ENCODE peak calls at places on chromosomes 16 and 17, in five cellular contexts. P is sigmoid colon, R is colonic mucosa, W is testis, D is spleen. Q is an unnamed sample.

GRCh38 chr16:56576585-56577299 is 11.9 kb downstream of the MT4 start:
- DNase-seq in P (peak; percentile 86), R (peak; percentile 91), W (peak; percentile 71), D (peak; percentile 92), Q (peak; percentile 78)

GRCh38 chr17:74332763-74333220 is 6.8 kb downstream of the KIF19 start:
- DNase-seq in P (no peak), R (peak; percentile 31), W (no peak), D (no peak), Q (no peak)

GRCh38 chr16:75534560-75535205 is 1.2 kb downstream of the CHST5 start:
- DNase-seq in P (no peak), R (no peak), W (no peak), D (no peak), Q (no peak)

GRCh38 chr17:66716236-66717026 is 118.5 kb upstream of the CACNG5 start:
- DNase-seq in P (no peak), R (no peak), W (no peak), D (no peak), Q (no peak)

GRCh38 chr16:29784157-29784556 is 6.1 kb downstream of the ZG16 start:
- DNase-seq in P (no peak), R (no peak), W (no peak), D (no peak), Q (no peak)

GRCh38 chr16:30068750-30069574 is 3.4 kb downstream of the ALDOA start:
- DNase-seq in P (no peak), R (no peak), W (no peak), D (no peak), Q (peak; percentile 41)

GRCh38 chr17:34703533-34703932 is 124.2 kb downstream of the TMEM132E start:
- DNase-seq in P (no peak), R (peak; percentile 37), W (peak; percentile 73), D (no peak), Q (peak; percentile 23)

GRCh38 chr17:57714660-57715059 is 30.4 kb downstream of the CCDC182 start:
- DNase-seq in P (no peak), R (no peak), W (no peak), D (no peak), Q (no peak)

GRCh38 chr17:83200231-83200699 is 120.9 kb downstream of the METRNL start:
- DNase-seq in P (peak; percentile 84), R (no peak), W (peak; percentile 61), D (peak; percentile 93), Q (no peak)

GRCh38 chr17:62965649-62966425 is at the start of gene TANC2:
- DNase-seq in P (peak; percentile 91), R (peak; percentile 80), W (peak; percentile 93), D (peak; percentile 94), Q (peak; percentile 86)

GRCh38 chr17:66422181-66422580 is 119.8 kb downstream of the PRKCA start:
- DNase-seq in P (no peak), R (no peak), W (no peak), D (no peak), Q (no peak)

GRCh38 chr17:40443988-40444899 is 994 bp downstream of the IGFBP4 start:
- DNase-seq in P (no peak), R (peak; percentile 49), W (no peak), D (no peak), Q (peak; percentile 47)

GRCh38 chr16:1099224-1100083 is 3.4 kb upstream of the C1QTNF8 start:
- DNase-seq in P (no peak), R (no peak), W (no peak), D (no peak), Q (no peak)

GRCh38 chr17:8976638-8977037 is 11.1 kb upstream of the PIK3R5 start:
- DNase-seq in P (no peak), R (no peak), W (no peak), D (no peak), Q (no peak)

GRCh38 chr17:44760474-44761308 is 1.9 kb downstream of the ADAM11 start:
- DNase-seq in P (no peak), R (no peak), W (no peak), D (no peak), Q (no peak)

GRCh38 chr16:15907863-15908478 is 19.6 kb upstream of the CEP20 start:
- DNase-seq in P (peak; percentile 26), R (peak; percentile 22), W (peak; percentile 88), D (no peak), Q (peak; percentile 56)

GRCh38 chr16:3065069-3065741 is at the start of gene IL32:
- DNase-seq in P (peak; percentile 90), R (peak; percentile 92), W (peak; percentile 83), D (no peak), Q (peak; percentile 86)

GRCh38 chr16:57262841-57263584 is 18.0 kb downstream of the ARL2BP start:
- DNase-seq in P (peak; percentile 30), R (no peak), W (peak; percentile 16), D (peak; percentile 64), Q (no peak)

GRCh38 chr17:62805234-62805633 is 2.9 kb downstream of the MARCHF10 start:
- DNase-seq in P (no peak), R (no peak), W (no peak), D (no peak), Q (no peak)

GRCh38 chr16:69867796-69868565 is 83.2 kb upstream of the CLEC18A start:
- DNase-seq in P (no peak), R (no peak), W (no peak), D (no peak), Q (no peak)

GRCh38 chr16:11989238-11990160 is 13.0 kb downstream of the SNX29 start:
- DNase-seq in P (no peak), R (no peak), W (no peak), D (no peak), Q (no peak)

GRCh38 chr16:11985250-11985649 is 8.7 kb downstream of the SNX29 start:
- DNase-seq in P (no peak), R (no peak), W (no peak), D (no peak), Q (no peak)

GRCh38 chr16:11986521-11987057 is 10.1 kb downstream of the SNX29 start:
- DNase-seq in P (no peak), R (no peak), W (no peak), D (no peak), Q (peak; percentile 72)

GRCh38 chr16:11990672-11991390 is 14.3 kb downstream of the SNX29 start:
- DNase-seq in P (no peak), R (no peak), W (no peak), D (no peak), Q (no peak)

GRCh38 chr16:11988258-11988978 is 11.9 kb downstream of the SNX29 start:
- DNase-seq in P (no peak), R (no peak), W (no peak), D (no peak), Q (no peak)
- TF ChIP-seq CTCF in P (no peak), R (no peak), W (no peak), D (no peak), Q (no peak)

DNA sequence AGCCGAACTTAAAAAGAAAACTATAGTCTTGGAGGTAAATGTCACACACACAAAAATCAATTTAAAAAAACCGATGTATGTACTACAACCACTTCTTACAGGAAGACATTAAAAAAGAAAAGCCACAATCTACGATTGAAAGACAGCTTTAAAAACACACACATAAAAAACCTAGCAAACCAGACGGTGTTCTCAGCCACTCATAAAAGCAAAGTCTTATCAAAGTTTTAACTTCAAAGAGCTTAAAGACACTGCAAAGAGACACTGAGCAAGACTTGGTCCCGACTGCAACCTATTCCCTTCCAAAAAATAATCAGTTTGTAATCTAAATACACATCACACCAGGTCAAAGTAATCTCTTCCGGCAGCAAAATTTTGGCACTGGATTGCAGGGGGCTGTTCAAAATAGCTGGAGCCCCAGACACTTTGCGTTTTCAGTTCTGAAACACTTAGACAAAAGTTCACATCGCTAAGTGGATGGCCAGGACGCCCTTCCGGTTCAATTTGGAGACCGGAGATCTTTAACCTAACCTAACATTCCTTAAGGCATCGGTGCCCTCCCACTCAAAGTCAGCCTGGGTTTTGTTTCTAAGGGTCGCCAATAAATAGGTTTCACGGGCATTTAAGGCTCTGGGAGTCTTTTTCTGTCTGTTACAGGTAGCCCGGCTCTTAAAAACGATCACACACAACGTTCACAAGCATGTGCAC is 2.6 kb downstream of the ZCCHC14 start:
- DNase-seq in P (no peak), R (no peak), W (peak; percentile 28), D (no peak), Q (peak; percentile 12)
- H3K4me3 ChIP-seq in P (peak overlapping the region; percentile 53), R (peak overlapping the region; percentile 42), W (peak overlapping the region; percentile 56), D (peak overlapping the region; percentile 17), Q (peak overlapping the region; percentile 55)

GRCh38 chr17:81118308-81119221 is 46.7 kb upstream of the PVALEF start:
- DNase-seq in P (no peak), R (no peak), W (no peak), D (no peak), Q (no peak)

GRCh38 chr17:81117672-81118198 is 47.6 kb upstream of the PVALEF start:
- DNase-seq in P (no peak), R (no peak), W (no peak), D (no peak), Q (no peak)

GRCh38 chr17:81120149-81120484 is 45.2 kb upstream of the PVALEF start:
- DNase-seq in P (no peak), R (no peak), W (peak; percentile 33), D (no peak), Q (no peak)

GRCh38 chr17:81120695-81121621 is 44.3 kb upstream of the PVALEF start:
- DNase-seq in P (no peak), R (no peak), W (no peak), D (no peak), Q (no peak)

DNA sequence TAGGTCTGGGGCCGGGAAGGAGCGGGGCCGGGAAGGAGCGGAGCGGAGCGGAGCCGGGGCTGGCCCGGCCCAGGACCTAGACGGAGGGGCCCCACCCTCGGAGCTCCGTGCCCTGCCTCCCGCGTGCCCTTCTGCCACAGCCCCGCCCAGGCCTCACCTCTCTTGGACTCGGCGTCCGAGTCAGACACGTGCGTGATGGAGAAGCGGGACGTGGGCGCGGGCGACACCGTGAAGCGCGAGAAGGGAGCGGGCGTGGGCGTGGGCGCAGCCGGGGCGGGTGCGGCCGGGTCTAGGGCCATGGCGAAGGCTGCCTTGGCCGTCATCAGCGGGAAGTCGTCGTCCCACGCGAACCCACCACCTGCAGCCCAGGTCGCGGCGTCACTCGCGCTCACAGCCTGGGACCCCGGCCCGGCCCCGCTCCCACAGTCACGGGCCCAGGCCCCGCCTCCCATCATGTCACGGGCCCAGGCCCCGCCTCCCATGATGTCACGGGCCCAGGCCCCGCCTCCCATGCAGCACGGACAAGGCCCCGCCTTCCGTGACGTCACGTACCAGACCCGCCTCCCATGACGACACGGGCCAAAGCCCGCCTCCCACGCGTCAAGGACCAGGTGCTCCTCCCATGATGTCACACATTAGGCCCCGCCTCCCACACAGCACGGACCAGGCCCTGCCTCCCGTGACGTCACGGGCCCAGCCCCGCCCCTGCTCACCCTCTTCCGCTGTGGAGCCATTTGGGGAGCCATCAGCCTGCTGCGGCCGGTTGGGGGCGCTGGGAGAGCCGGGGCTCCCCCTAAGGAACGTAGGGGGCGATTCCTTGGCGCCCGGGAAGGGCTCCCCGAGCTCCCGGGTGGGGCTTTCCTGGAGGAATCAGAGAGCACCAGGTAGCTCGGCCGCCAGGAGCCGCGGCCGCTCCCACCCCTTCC is 45.8 kb upstream of the PVALEF start:
- DNase-seq in P (peak; percentile 87), R (peak; percentile 81), W (peak; percentile 96), D (peak; percentile 88), Q (peak; percentile 92)
- TF ChIP-seq CTCF in P (no peak), R (no peak), W (no peak), D (no peak), Q (no peak)

DNA sequence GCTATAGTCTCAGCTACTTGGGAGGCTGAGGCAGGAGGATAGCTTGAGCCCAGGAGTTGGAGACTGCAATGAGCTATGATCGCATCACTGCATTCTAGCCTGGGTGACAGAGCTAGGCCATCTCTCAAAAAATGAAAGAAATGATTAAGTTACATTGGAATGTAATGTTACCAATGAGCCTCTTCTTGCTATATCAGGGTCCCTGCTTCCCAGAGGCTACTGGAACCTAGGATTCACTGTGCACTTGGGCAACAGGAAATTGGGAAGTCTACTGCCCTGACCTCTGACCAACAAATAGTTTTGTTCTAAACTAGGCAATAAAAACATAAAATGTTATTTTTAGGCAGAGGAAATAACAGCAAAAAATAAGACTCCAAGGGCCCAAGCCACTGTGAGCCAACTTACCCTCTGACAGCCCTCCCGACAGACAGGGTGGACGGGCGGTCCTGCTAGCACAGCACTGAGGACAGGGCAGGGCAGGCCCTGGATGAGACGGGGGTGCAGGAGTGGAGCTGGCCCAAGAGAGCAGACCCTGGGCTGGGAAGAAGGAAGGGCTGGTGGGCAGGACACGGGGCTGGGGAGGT is 27.5 kb downstream of the NSMCE1 start:
- DNase-seq in P (peak; percentile 59), R (no peak), W (peak; percentile 15), D (peak; percentile 77), Q (peak; percentile 83)
- H3K4me3 ChIP-seq in P (no peak overlapping the region), R (no peak overlapping the region), W (no peak overlapping the region), D (no peak overlapping the region), Q (no peak overlapping the region)

Q was measured in choroid plexus epithelial cell.